ENCODE peak calls at places on chromosomes 13 and 19, in eight cellular contexts. O is neural progenitor cell, K is mesenteric fat pad, G is NCI-H1048, A is T-helper 2 cell, S is nephron progenitor cell, Q is tibial artery, Y is OCI-M1. Z is an unnamed sample.

GRCh38 chr19:35213678-35214632 is 14.6 kb downstream of the FAM187B start:
- DNase-seq in O (no peak), K (no peak), Y (peak; percentile 88), S (no peak), G (peak; percentile 25), Q (peak; percentile 82), A (peak; percentile 97), Z (peak; percentile 90)

GRCh38 chr19:8571006-8571411 is 6.2 kb downstream of the MYO1F start:
- DNase-seq in G (no peak), K (no peak), S (no peak), A (peak; percentile 93), O (no peak), Q (peak; percentile 42), Y (peak; percentile 90), Z (no peak)

GRCh38 chr13:94494021-94494420 is 14.5 kb upstream of the DCT start:
- DNase-seq in Y (no peak), A (no peak), Q (no peak), O (no peak), G (no peak), K (no peak), S (no peak), Z (no peak)

GRCh38 chr13:43389573-43389972 is 366.2 kb downstream of the DNAJC15 start:
- DNase-seq in A (no peak), Q (no peak), Y (no peak), S (no peak), K (no peak), O (no peak), G (no peak), Z (no peak)

GRCh38 chr13:29436291-29436690 is 159.2 kb downstream of the SLC7A1 start:
- DNase-seq in S (no peak), Y (no peak), A (no peak), K (no peak), O (no peak), G (no peak), Q (no peak), Z (no peak)

GRCh38 chr13:99949657-99950413 is 21.7 kb downstream of the ZIC5 start:
- DNase-seq in G (no peak), O (no peak), Q (no peak), K (no peak), S (peak; percentile 44), A (no peak), Y (no peak), Z (no peak)

GRCh38 chr13:35720690-35721554 is 244.4 kb upstream of the MAB21L1 start:
- DNase-seq in K (peak; percentile 83), A (peak; percentile 8), S (peak; percentile 81), Y (peak; percentile 82), O (peak; percentile 80), G (no peak), Q (no peak), Z (no peak)

GRCh38 chr19:34259367-34259865 is 5.1 kb downstream of the GARRE1 start:
- DNase-seq in Q (no peak), S (no peak), O (no peak), K (no peak), G (no peak), Y (no peak), A (no peak), Z (no peak)

GRCh38 chr13:47188802-47189201 is 291.9 kb upstream of the HTR2A start:
- DNase-seq in G (no peak), S (no peak), A (no peak), Y (peak; percentile 64), K (no peak), O (no peak), Q (no peak), Z (no peak)

GRCh38 chr19:6812612-6813011 is 40.1 kb downstream of the VAV1 start:
- DNase-seq in S (no peak), A (peak; percentile 75), Y (no peak), Q (no peak), K (no peak), O (no peak), G (no peak), Z (no peak)

GRCh38 chr19:57559008-57559403 is 657 bp downstream of the ZNF550 start:
- DNase-seq in Y (peak; percentile 61), S (peak; percentile 23), K (no peak), A (peak; percentile 23), Q (no peak), O (peak; percentile 58), G (no peak), Z (no peak)

GRCh38 chr13:33262069-33262487 is 23.5 kb downstream of the STARD13 start:
- DNase-seq in A (no peak), O (peak; percentile 12), Y (no peak), Q (no peak), K (no peak), G (no peak), S (no peak), Z (no peak)

GRCh38 chr19:38165335-38165734 is 58.7 kb downstream of the DPF1 start:
- DNase-seq in Q (no peak), K (no peak), Y (no peak), O (no peak), A (no peak), G (no peak), S (no peak), Z (no peak)

GRCh38 chr19:29662604-29663404 is 2.5 kb upstream of the PLEKHF1 start:
- DNase-seq in O (no peak), S (no peak), G (no peak), Q (peak; percentile 85), A (no peak), K (no peak), Y (peak; percentile 52), Z (no peak)

GRCh38 chr19:9040131-9040530 is 29.9 kb upstream of the MUC16 start:
- DNase-seq in Q (no peak), A (no peak), Y (no peak), K (no peak), O (no peak), S (no peak), G (no peak), Z (no peak)

GRCh38 chr19:17510220-17510993 is 1.0 kb upstream of the PGLS start:
- DNase-seq in Q (no peak), Y (peak; percentile 27), K (no peak), A (no peak), S (no peak), G (no peak), O (no peak), Z (no peak)

GRCh38 chr19:45824531-45825262 is 9.6 kb upstream of the RSPH6A start:
- DNase-seq in G (no peak), A (no peak), O (no peak), K (no peak), Q (no peak), Y (no peak), S (no peak), Z (no peak)

GRCh38 chr19:50796128-50796633 is 6.0 kb downstream of the ACP4 start:
- DNase-seq in Y (peak; percentile 43), S (no peak), G (no peak), O (no peak), A (no peak), Q (no peak), K (no peak), Z (no peak)

GRCh38 chr13:20442798-20443381 is 82.8 kb downstream of the CRYL1 start:
- DNase-seq in S (no peak), K (no peak), G (no peak), O (no peak), Q (no peak), Y (no peak), A (no peak), Z (no peak)

GRCh38 chr13:98372886-98373285 is 195.8 kb upstream of the RNF113B start:
- DNase-seq in S (peak; percentile 29), A (no peak), K (no peak), Q (no peak), O (no peak), Y (no peak), G (no peak), Z (no peak)

GRCh38 chr19:8575467-8575997 is 1.7 kb downstream of the MYO1F start:
- DNase-seq in O (no peak), Y (peak; percentile 81), G (no peak), A (peak; percentile 90), S (no peak), Q (no peak), K (no peak), Z (no peak)

GRCh38 chr19:48737360-48737998 is 2.9 kb downstream of the RASIP1 start:
- DNase-seq in K (no peak), Y (no peak), Q (no peak), G (no peak), O (peak; percentile 69), A (peak; percentile 30), S (no peak), Z (no peak)

GRCh38 chr13:101341464-101341863 is 74.8 kb downstream of the NALCN start:
- DNase-seq in K (no peak), A (no peak), Y (no peak), G (no peak), O (no peak), S (no peak), Q (no peak), Z (no peak)

GRCh38 chr13:36519432-36519831 is 87.1 kb downstream of the CCNA1 start:
- DNase-seq in Y (no peak), S (no peak), A (no peak), Q (no peak), G (no peak), O (no peak), K (no peak), Z (no peak)

GRCh38 chr19:50933640-50934039 is 19.2 kb downstream of the KLK5 start:
- DNase-seq in Q (no peak), G (no peak), A (no peak), O (no peak), S (no peak), K (no peak), Y (peak; percentile 39), Z (no peak)

GRCh38 chr13:36850790-36851438 is 31.9 kb downstream of the RFXAP start:
- DNase-seq in O (peak; percentile 41), G (no peak), K (no peak), S (peak; percentile 14), Y (peak; percentile 64), Q (no peak), A (no peak), Z (no peak)

GRCh38 chr19:49712397-49712859 is 21.5 kb downstream of the CPT1C start:
- DNase-seq in O (peak; percentile 72), K (no peak), G (peak; percentile 24), Y (peak; percentile 72), S (peak; percentile 48), Q (no peak), A (no peak), Z (no peak)

GRCh38 chr13:27171244-27171829 is at the start of gene USP12:
- DNase-seq in S (peak; percentile 77), Q (no peak), K (no peak), Y (peak; percentile 41), A (no peak), O (no peak), G (no peak), Z (no peak)

GRCh38 chr19:3178377-3178972 is at the start of gene S1PR4:
- DNase-seq in Y (no peak), G (no peak), O (no peak), A (peak; percentile 91), S (no peak), Q (no peak), K (no peak), Z (no peak)

GRCh38 chr19:5193192-5193591 is 147.4 kb downstream of the PTPRS start:
- DNase-seq in Y (no peak), K (no peak), A (no peak), O (peak; percentile 98), S (no peak), G (no peak), Q (no peak), Z (no peak)

GRCh38 chr13:39777527-39778061 is 122.1 kb downstream of the COG6 start:
- DNase-seq in A (peak; percentile 47), Y (peak; percentile 56), Q (no peak), K (no peak), S (no peak), G (no peak), O (peak; percentile 41), Z (no peak)

GRCh38 chr19:35661995-35662340 is 4.3 kb upstream of the UPK1A start:
- DNase-seq in G (no peak), Y (no peak), Q (no peak), K (no peak), O (no peak), A (no peak), S (no peak), Z (no peak)

GRCh38 chr19:10292789-10293636 is 3.3 kb downstream of the ICAM5 start:
- DNase-seq in G (no peak), A (peak; percentile 34), O (peak; percentile 49), K (no peak), S (peak; percentile 29), Y (no peak), Q (no peak), Z (no peak)

GRCh38 chr13:42333613-42334328 is 61.8 kb downstream of the AKAP11 start:
- DNase-seq in K (no peak), S (no peak), Y (peak; percentile 54), A (peak; percentile 78), G (no peak), O (peak; percentile 62), Q (no peak), Z (no peak)

Z was measured in retinal pigment epithelial cell.